ENCODE peak calls at places on chromosomes 13 and 19, in five cellular contexts. I is body of pancreas, A is lower leg skin, Y is suprapubic skin, S is GM12892. D is an unnamed sample.

GRCh38 chr13:30020726-30021312 is 170.4 kb upstream of the UBL3 start:
- DNase-seq in I (no peak), S (no peak), Y (no peak), A (no peak), D (peak; percentile 16)

GRCh38 chr19:42433503-42434260 is 6.5 kb upstream of the LIPE start:
- DNase-seq in A (peak; percentile 68), S (no peak), I (peak; percentile 90), Y (peak; percentile 81), D (peak; percentile 60)

GRCh38 chr13:59012731-59013130 is 1151.0 kb downstream of the DIAPH3 start:
- DNase-seq in S (no peak), Y (no peak), A (no peak), I (no peak), D (no peak)

GRCh38 chr19:16368385-16369305 is 44.0 kb downstream of the KLF2 start:
- DNase-seq in Y (no peak), I (no peak), A (no peak), S (no peak), D (no peak)

GRCh38 chr13:98848736-98849135 is 96.3 kb upstream of the SLC15A1 start:
- DNase-seq in A (no peak), Y (no peak), S (no peak), I (no peak), D (no peak)

GRCh38 chr19:12773571-12773970 is 1.8 kb downstream of the HOOK2 start:
- DNase-seq in A (no peak), I (no peak), Y (no peak), S (no peak), D (no peak)

GRCh38 chr19:16266586-16266942 is 58.1 kb upstream of the KLF2 start:
- DNase-seq in S (no peak), I (no peak), A (no peak), Y (no peak), D (no peak)

GRCh38 chr13:82356667-82357066 is 1525.6 kb downstream of the SLITRK1 start:
- DNase-seq in Y (no peak), I (no peak), S (no peak), A (no peak), D (no peak)

GRCh38 chr19:42199440-42200115 is 17.9 kb downstream of the DEDD2 start:
- DNase-seq in A (peak; percentile 52), S (peak; percentile 81), Y (peak; percentile 81), I (peak; percentile 50), D (no peak)

GRCh38 chr19:4199699-4200293 is 17.3 kb downstream of the ANKRD24 start:
- DNase-seq in A (no peak), I (no peak), S (no peak), Y (no peak), D (no peak)

GRCh38 chr19:13764821-13765394 is 586 bp downstream of the MRI1 start:
- DNase-seq in I (peak; percentile 35), Y (no peak), A (no peak), S (no peak), D (no peak)

GRCh38 chr19:1410136-1410786 is 2.9 kb downstream of the DAZAP1 start:
- DNase-seq in S (no peak), Y (no peak), A (no peak), I (peak; percentile 67), D (no peak)

GRCh38 chr19:11113140-11113708 is 24.0 kb downstream of the LDLR start:
- DNase-seq in I (no peak), A (no peak), S (no peak), Y (no peak), D (no peak)

GRCh38 chr19:13025819-13026477 is 30.7 kb downstream of the NFIX start:
- DNase-seq in I (no peak), A (no peak), Y (no peak), S (no peak), D (no peak)

GRCh38 chr13:43298799-43299198 is 275.4 kb downstream of the DNAJC15 start:
- DNase-seq in S (no peak), A (no peak), I (no peak), Y (no peak), D (no peak)

GRCh38 chr13:27788271-27788670 is 4.0 kb upstream of the GSX1 start:
- DNase-seq in Y (no peak), I (no peak), A (no peak), S (no peak), D (no peak)

GRCh38 chr19:42075364-42075615 is 676 bp upstream of the ZNF574 start:
- DNase-seq in I (no peak), Y (no peak), S (no peak), A (no peak), D (no peak)

GRCh38 chr19:1106841-1107654 is 3.3 kb downstream of the GPX4 start:
- DNase-seq in I (no peak), A (no peak), S (no peak), Y (no peak), D (peak; percentile 72)

GRCh38 chr13:79354285-79354684 is 51.8 kb downstream of the RBM26 start:
- DNase-seq in A (no peak), Y (no peak), I (no peak), S (no peak), D (no peak)

GRCh38 chr13:39655569-39656324 is at the start of gene COG6:
- DNase-seq in S (peak; percentile 67), I (peak; percentile 89), Y (peak; percentile 94), A (peak; percentile 88), D (peak; percentile 56)

GRCh38 chr13:80048030-80048429 is 292.9 kb downstream of the SPRY2 start:
- DNase-seq in I (no peak), S (no peak), Y (no peak), A (no peak), D (no peak)

GRCh38 chr19:1365306-1365963 is 18.3 kb upstream of the NDUFS7 start:
- DNase-seq in A (no peak), Y (no peak), S (no peak), I (no peak), D (no peak)

GRCh38 chr13:19860884-19861655 is 2.4 kb downstream of the ZMYM5 start:
- DNase-seq in A (no peak), S (no peak), Y (no peak), I (no peak), D (no peak)

GRCh38 chr19:43782311-43782660 is 1.5 kb upstream of the KCNN4 start:
- DNase-seq in S (no peak), I (no peak), A (no peak), Y (no peak), D (no peak)

GRCh38 chr19:51524661-51525264 is 6.7 kb downstream of the SIGLEC6 start:
- DNase-seq in Y (no peak), I (no peak), A (no peak), S (no peak), D (no peak)

GRCh38 chr19:47765522-47766358 is 12.8 kb upstream of the SELENOW start:
- DNase-seq in A (no peak), Y (no peak), S (no peak), I (peak; percentile 63), D (no peak)

GRCh38 chr13:21548577-21548976 is 55.4 kb downstream of the MICU2 start:
- DNase-seq in Y (no peak), S (no peak), I (no peak), A (no peak), D (no peak)

GRCh38 chr13:110129076-110129475 is 177.9 kb downstream of the COL4A1 start:
- DNase-seq in A (no peak), Y (no peak), I (no peak), S (no peak), D (no peak)

GRCh38 chr19:50580970-50581636 is 12.9 kb upstream of the LRRC4B start:
- DNase-seq in Y (no peak), S (no peak), I (no peak), A (no peak), D (no peak)

GRCh38 chr19:3987619-3988371 is 2.5 kb upstream of the EEF2 start:
- DNase-seq in Y (peak; percentile 83), I (peak; percentile 92), S (peak; percentile 68), A (peak; percentile 75), D (peak; percentile 63)

GRCh38 chr13:49972709-49973108 is 24.1 kb upstream of the TRIM13 start:
- DNase-seq in S (no peak), A (no peak), Y (no peak), I (no peak), D (no peak)

GRCh38 chr13:99821741-99822140 is 149.8 kb downstream of the ZIC5 start:
- DNase-seq in A (no peak), I (no peak), Y (no peak), S (no peak), D (no peak)

GRCh38 chr13:33015791-33016323 is 366 bp upstream of the KL start:
- DNase-seq in A (no peak), S (peak; percentile 16), I (no peak), Y (peak; percentile 64), D (no peak)

GRCh38 chr19:3501780-3502179 is 1.3 kb upstream of the DOHH start:
- DNase-seq in Y (no peak), I (no peak), S (no peak), A (no peak), D (no peak)

GRCh38 chr13:95204231-95204765 is 97.0 kb downstream of the ABCC4 start:
- DNase-seq in S (no peak), A (no peak), I (no peak), Y (no peak), D (no peak)

GRCh38 chr19:35392742-35393350 is 22.0 kb downstream of the GPR42 start:
- DNase-seq in I (no peak), Y (no peak), A (no peak), S (no peak), D (no peak)

GRCh38 chr19:12140545-12141404 is 625 bp upstream of the ZNF20 start:
- DNase-seq in Y (peak; percentile 92), A (peak; percentile 87), I (peak; percentile 92), S (peak; percentile 59), D (peak; percentile 47)

GRCh38 chr19:33040994-33041827 is 23.5 kb downstream of the RHPN2 start:
- DNase-seq in Y (no peak), A (no peak), I (peak; percentile 81), S (no peak), D (no peak)
- TF ChIP-seq POLR2A in Y (no peak), A (no peak), I (no peak), S (no peak), D (no peak)

DNA sequence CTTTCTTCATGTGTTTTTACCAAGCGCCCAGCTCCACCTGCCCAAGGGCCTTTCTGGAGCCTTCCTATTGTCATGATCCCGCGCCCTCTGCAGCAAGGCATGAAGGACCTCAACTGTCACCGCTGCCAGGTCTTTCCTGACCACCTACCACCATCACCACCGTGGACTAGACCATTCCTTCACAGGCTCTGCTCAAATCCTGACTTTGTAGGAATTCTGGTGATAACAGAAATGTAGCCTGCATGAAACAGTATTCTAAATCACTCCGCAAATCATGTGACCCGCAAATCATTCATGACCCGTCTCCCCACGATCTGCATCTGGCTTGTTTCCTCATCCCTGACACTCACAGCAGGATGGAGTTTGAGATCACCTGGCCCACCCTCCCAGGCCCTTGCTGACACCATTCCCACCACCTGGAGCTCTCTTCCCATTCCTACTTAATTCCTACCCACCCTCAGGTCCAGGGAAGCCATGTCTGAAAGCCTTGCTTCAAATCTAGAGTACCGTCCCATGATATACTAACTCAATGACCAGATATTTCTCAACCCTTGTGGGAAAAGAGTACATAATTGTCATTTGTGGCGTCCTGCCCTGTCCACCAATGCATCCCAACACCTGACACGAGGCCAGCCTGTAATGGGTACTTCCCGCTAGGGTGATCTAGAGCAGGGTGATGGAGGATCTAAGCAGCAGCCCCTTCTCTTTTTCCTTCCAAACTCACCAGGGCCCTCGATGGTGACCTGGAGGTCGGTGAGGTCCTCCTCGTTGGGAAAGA is 1.3 kb downstream of the UBE2S start:
- DNase-seq in A (no peak), S (no peak), I (no peak), Y (no peak), D (no peak)
- TF ChIP-seq POLR2A in A (no peak), S (no peak), I (no peak), Y (no peak), D (no peak)

GRCh38 chr19:18317998-18318800 is 4.7 kb downstream of the LSM4 start:
- DNase-seq in A (no peak), Y (no peak), I (no peak), S (no peak), D (no peak)
- TF ChIP-seq POLR2A in A (no peak), Y (no peak), I (no peak), S (no peak), D (no peak)

GRCh38 chr13:46211521-46212351 is at the start of gene LRRC63:
- DNase-seq in I (peak; percentile 60), S (peak; percentile 48), A (peak; percentile 51), Y (peak; percentile 85), D (peak; percentile 35)
- TF ChIP-seq POLR2A in I (no peak), S (no peak), A (no peak), Y (peak; percentile 39), D (no peak)